ENCODE peak calls at places on chromosomes 11 and 22, in ten cellular contexts. I is T-helper 2 cell; R is amygdala; Q is adrenal gland; N is activated CD8-positive, alpha-beta memory T cell treated with anti-CD3 and anti-CD28 coated beads for 24 hours; B is stimulated activated CD4-positive, alpha-beta T cell treated with anti-CD3 and anti-CD28 coated beads, Interleukin-15, amount 100 ng/mL, for 24 hours; X is CD8-positive, alpha-beta memory T cell; C is brain pericyte; Z is endothelial cell; O is substantia nigra. D is an unnamed sample.

GRCh38 chr11:5123802-5124521 is 14.2 kb downstream of the OR52A5 start:
- DNase-seq in I (peak; percentile 0), R (peak; percentile 5), Q (peak; percentile 83), N (peak; percentile 72), B (peak; percentile 62), X (peak; percentile 5), C (peak; percentile 32), Z (peak; percentile 79), O (peak; percentile 49), D (peak; percentile 53)

GRCh38 chr11:64572143-64572542 is 18.9 kb upstream of the SLC22A12 start:
- DNase-seq in I (no peak), R (no peak), Q (no peak), N (no peak), B (no peak), X (no peak), C (no peak), Z (no peak), O (no peak), D (no peak)

GRCh38 chr11:118126082-118126838 is 26.4 kb downstream of the SCN4B start:
- DNase-seq in I (no peak), R (no peak), Q (no peak), N (no peak), B (no peak), X (no peak), C (no peak), Z (no peak), O (no peak), D (no peak)

GRCh38 chr11:120336641-120337132 is 474 bp downstream of the ARHGEF12 start:
- DNase-seq in I (peak; percentile 3), R (no peak), Q (peak; percentile 64), N (no peak), B (peak; percentile 62), X (peak; percentile 6), C (no peak), Z (peak; percentile 56), O (peak; percentile 82), D (peak; percentile 61)

GRCh38 chr11:61847914-61848581 is 19.9 kb downstream of the FADS2 start:
- DNase-seq in I (no peak), R (no peak), Q (no peak), N (no peak), B (no peak), X (no peak), C (no peak), Z (no peak), O (no peak), D (no peak)

GRCh38 chr11:114398303-114398920 is 1.9 kb downstream of the C11orf71 start:
- DNase-seq in I (no peak), R (no peak), Q (no peak), N (no peak), B (no peak), X (no peak), C (no peak), Z (no peak), O (no peak), D (no peak)

GRCh38 chr11:78156081-78156844 is 16.8 kb upstream of the ALG8 start:
- DNase-seq in I (no peak), R (no peak), Q (no peak), N (no peak), B (no peak), X (no peak), C (no peak), Z (no peak), O (no peak), D (no peak)

GRCh38 chr11:79157738-79158137 is 283.1 kb downstream of the TENM4 start:
- DNase-seq in I (no peak), R (no peak), Q (no peak), N (no peak), B (no peak), X (no peak), C (no peak), Z (no peak), O (no peak), D (no peak)

GRCh38 chr22:37196539-37197450 is 8.7 kb upstream of the C1QTNF6 start:
- DNase-seq in I (no peak), R (peak; percentile 20), Q (peak; percentile 92), N (no peak), B (no peak), X (no peak), C (no peak), Z (no peak), O (peak; percentile 77), D (peak; percentile 68)

GRCh38 chr11:119999220-119999619 is 138.7 kb downstream of the TRIM29 start:
- DNase-seq in I (no peak), R (no peak), Q (no peak), N (no peak), B (no peak), X (no peak), C (no peak), Z (no peak), O (no peak), D (no peak)

GRCh38 chr11:8908099-8908498 is 2.9 kb upstream of the AKIP1 start:
- DNase-seq in I (no peak), R (no peak), Q (no peak), N (no peak), B (no peak), X (no peak), C (no peak), Z (no peak), O (no peak), D (no peak)

GRCh38 chr11:77039491-77040400 is 5.5 kb downstream of the B3GNT6 start:
- DNase-seq in I (no peak), R (no peak), Q (no peak), N (no peak), B (peak; percentile 47), X (no peak), C (no peak), Z (peak; percentile 56), O (no peak), D (peak; percentile 64)

GRCh38 chr11:79243412-79244174 is 197.2 kb downstream of the TENM4 start:
- DNase-seq in I (no peak), R (no peak), Q (no peak), N (no peak), B (no peak), X (no peak), C (peak; percentile 86), Z (no peak), O (no peak), D (no peak)

GRCh38 chr11:69356703-69357457 is 62.9 kb downstream of the MYEOV start:
- DNase-seq in I (no peak), R (no peak), Q (peak; percentile 12), N (peak; percentile 53), B (no peak), X (no peak), C (peak; percentile 38), Z (no peak), O (no peak), D (no peak)

GRCh38 chr22:39904864-39905263 is 4.0 kb downstream of the GRAP2 start:
- DNase-seq in I (no peak), R (no peak), Q (no peak), N (no peak), B (no peak), X (no peak), C (no peak), Z (no peak), O (no peak), D (no peak)

GRCh38 chr11:86848132-86848531 is 47.8 kb downstream of the PRSS23 start:
- DNase-seq in I (no peak), R (no peak), Q (no peak), N (no peak), B (no peak), X (no peak), C (no peak), Z (no peak), O (no peak), D (no peak)

GRCh38 chr11:120306519-120307242 is 18.4 kb upstream of the TLCD5 start:
- DNase-seq in I (no peak), R (no peak), Q (peak; percentile 57), N (no peak), B (no peak), X (no peak), C (no peak), Z (no peak), O (no peak), D (no peak)

GRCh38 chr11:66317766-66318575 is 1.1 kb upstream of the CD248 start:
- DNase-seq in I (peak; percentile 79), R (no peak), Q (peak; percentile 68), N (peak; percentile 80), B (peak; percentile 40), X (peak; percentile 57), C (peak; percentile 85), Z (no peak), O (no peak), D (peak; percentile 85)

GRCh38 chr22:31210830-31211503 is 1.1 kb upstream of the LIMK2 start:
- DNase-seq in I (peak; percentile 10), R (no peak), Q (peak; percentile 44), N (peak; percentile 59), B (peak; percentile 16), X (no peak), C (no peak), Z (peak; percentile 61), O (no peak), D (no peak)

GRCh38 chr11:82718307-82718706 is 15.4 kb downstream of the FAM181B start:
- DNase-seq in I (no peak), R (peak; percentile 66), Q (peak; percentile 38), N (no peak), B (peak; percentile 21), X (no peak), C (no peak), Z (peak; percentile 30), O (peak; percentile 50), D (peak; percentile 45)